ENCODE peak calls at places on chromosome 16, in seven cellular contexts. U, H, K, A, V, L and X are unnamed samples.
A peak's percentile ranks its signal among the peaks of the same experiment; 100 is the strongest.

GRCh38 chr16:72066747-72067146 is 3.7 kb downstream of the HPR start:
- DNase-seq in U (no peak), K (no peak), H (no peak), A (peak; percentile 15), V (peak; percentile 37), L (no peak), X (no peak)

GRCh38 chr16:19289805-19290490 is 4.4 kb downstream of the CLEC19A start:
- DNase-seq in U (no peak), H (no peak), L (no peak), A (no peak), V (peak; percentile 16), K (no peak), X (no peak)

GRCh38 chr16:85395207-85395912 is 217.8 kb upstream of the GSE1 start:
- DNase-seq in H (peak; percentile 81), V (peak; percentile 94), A (peak; percentile 98), U (peak; percentile 96), K (peak; percentile 88), L (peak; percentile 20), X (no peak)

GRCh38 chr16:22337045-22337444 is 37.4 kb downstream of the CDR2 start:
- DNase-seq in V (no peak), L (no peak), H (no peak), K (no peak), U (no peak), A (no peak), X (no peak)

GRCh38 chr16:46686815-46687473 is 2.0 kb downstream of the VPS35 start:
- DNase-seq in H (no peak), K (no peak), U (no peak), A (no peak), L (no peak), V (no peak), X (no peak)

GRCh38 chr16:47712276-47713224 is 251.4 kb downstream of the PHKB start:
- DNase-seq in L (no peak), U (no peak), A (peak; percentile 31), K (no peak), H (peak; percentile 9), V (peak; percentile 48), X (no peak)

GRCh38 chr16:71289732-71290062 is 495 bp upstream of the CMTR2 start:
- DNase-seq in A (no peak), U (no peak), L (no peak), K (no peak), V (no peak), H (no peak), X (no peak)

GRCh38 chr16:11848842-11849241 is 2.5 kb downstream of the RSL1D1 start:
- DNase-seq in L (no peak), V (no peak), H (no peak), A (peak; percentile 39), K (no peak), U (peak; percentile 30), X (no peak)

GRCh38 chr16:76182092-76182635 is 95.0 kb upstream of the CNTNAP4 start:
- DNase-seq in L (no peak), H (no peak), A (no peak), U (no peak), V (no peak), K (no peak), X (no peak)

GRCh38 chr16:28504707-28505404 is 1.8 kb downstream of the IL27 start:
- DNase-seq in U (no peak), A (no peak), K (no peak), H (no peak), L (no peak), V (no peak), X (no peak)

DNA sequence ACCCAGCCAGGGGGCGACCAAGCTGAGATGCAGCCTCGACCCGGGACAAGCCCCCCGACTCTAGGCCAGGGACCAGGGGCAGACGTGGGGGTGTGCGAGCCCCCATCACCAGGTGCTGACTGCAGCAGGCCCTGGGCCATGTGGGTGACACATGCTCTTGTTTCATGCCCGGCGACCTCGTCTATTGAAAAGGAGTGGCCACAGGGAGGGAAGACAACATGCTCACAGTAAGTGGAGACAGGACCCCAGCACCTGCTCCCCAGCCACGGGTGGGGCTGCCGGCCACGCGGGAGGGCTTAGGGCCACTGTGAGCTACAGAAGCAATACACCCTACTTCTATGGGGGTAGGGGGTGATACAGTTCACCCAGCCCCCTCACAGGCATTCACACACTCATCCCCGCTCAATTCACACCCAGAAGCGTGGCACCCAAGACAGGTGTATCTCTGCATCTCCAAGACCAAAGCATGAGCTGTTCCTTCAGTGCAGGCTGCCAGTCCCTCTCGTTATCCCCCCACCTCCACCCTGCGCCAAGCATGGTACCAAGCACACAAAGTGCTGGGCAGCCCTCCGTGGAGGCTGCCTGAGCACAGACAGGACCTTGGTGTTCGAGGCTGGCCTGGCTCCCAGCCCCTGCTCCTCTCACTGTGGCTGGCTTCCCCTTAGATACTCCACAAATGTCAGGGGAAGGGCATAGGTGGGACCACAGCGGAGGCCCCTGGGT is 13.6 kb downstream of the VASN start:
- DNase-seq in V (peak; percentile 64), H (no peak), A (no peak), L (no peak), U (no peak), K (no peak), X (no peak)
- H3K36me3 ChIP-seq in V (no peaks in the 10 kb centered on the region), H (no peaks in the 10 kb centered on the region), A (no peaks in the 10 kb centered on the region), L (no peaks in the 10 kb centered on the region), U (peaks cover 60% of the 10 kb centered on the region), K (peaks cover 43% of the 10 kb centered on the region), X (peaks cover 99% of the 10 kb centered on the region)

GRCh38 chr16:30381351-30382041 is 865 bp downstream of the SEPTIN1 start:
- DNase-seq in L (no peak), K (no peak), V (no peak), U (no peak), H (no peak), A (no peak), X (no peak)

GRCh38 chr16:30379165-30379783 is 3.1 kb downstream of the SEPTIN1 start:
- DNase-seq in A (no peak), K (no peak), H (no peak), V (no peak), L (no peak), U (no peak), X (no peak)

GRCh38 chr16:30380072-30380471 is 2.3 kb downstream of the SEPTIN1 start:
- DNase-seq in V (no peak), U (no peak), K (no peak), H (no peak), A (no peak), L (no peak), X (no peak)

GRCh38 chr16:30382398-30383015 is at the start of gene SEPTIN1:
- DNase-seq in H (no peak), L (peak; percentile 88), U (no peak), V (no peak), A (no peak), K (no peak), X (peak; percentile 66)

GRCh38 chr16:30380801-30381208 is 1.6 kb downstream of the SEPTIN1 start:
- DNase-seq in U (no peak), K (no peak), V (no peak), L (no peak), A (no peak), H (no peak), X (no peak)
- H3K4me3 ChIP-seq in U (no peak overlapping the region), K (no peak overlapping the region), V (no peak overlapping the region), L (no peak overlapping the region), A (no peak overlapping the region), H (no peak overlapping the region), X (peak overlapping the region; percentile 54)

GRCh38 chr16:23785842-23786241 is 31.0 kb downstream of the CHP2 start:
- DNase-seq in L (no peak), A (no peak), U (no peak), K (no peak), H (no peak), V (no peak), X (no peak)

GRCh38 chr16:23781176-23781575 is 26.4 kb downstream of the CHP2 start:
- DNase-seq in A (peak; percentile 32), H (no peak), L (no peak), V (no peak), K (no peak), U (no peak), X (no peak)

GRCh38 chr16:23784811-23785447 is 30.1 kb downstream of the CHP2 start:
- DNase-seq in K (no peak), H (no peak), A (peak; percentile 88), V (no peak), U (no peak), L (no peak), X (no peak)

GRCh38 chr16:23788653-23789052 is 33.8 kb downstream of the CHP2 start:
- DNase-seq in K (no peak), L (no peak), U (no peak), A (no peak), V (no peak), H (no peak), X (no peak)

GRCh38 chr16:23786964-23787571 is 32.2 kb downstream of the CHP2 start:
- DNase-seq in A (no peak), L (no peak), U (no peak), K (no peak), V (no peak), H (no peak), X (no peak)
- H3K27me3 ChIP-seq in A (peaks cover 2% of the 10 kb centered on the region), L (no peaks in the 10 kb centered on the region), U (peaks cover 2% of the 10 kb centered on the region), K (peaks cover 10% of the 10 kb centered on the region), V (no peaks in the 10 kb centered on the region), H (peaks cover 3% of the 10 kb centered on the region), X (no peaks in the 10 kb centered on the region)

GRCh38 chr16:3599121-3599520 is 12.3 kb downstream of the SLX4 start:
- DNase-seq in L (no peak), H (no peak), V (no peak), K (no peak), U (no peak), A (no peak), X (no peak)

GRCh38 chr16:3597676-3598075 is 13.7 kb downstream of the SLX4 start:
- DNase-seq in U (no peak), A (no peak), V (no peak), L (no peak), K (no peak), H (no peak), X (no peak)

GRCh38 chr16:3597226-3597625 is 14.2 kb downstream of the SLX4 start:
- DNase-seq in H (no peak), V (no peak), U (no peak), K (no peak), L (no peak), A (no peak), X (no peak)

GRCh38 chr16:3599922-3600321 is 11.5 kb downstream of the SLX4 start:
- DNase-seq in A (no peak), U (no peak), V (no peak), K (no peak), L (no peak), H (no peak), X (no peak)

GRCh38 chr16:3598236-3598635 is 13.2 kb downstream of the SLX4 start:
- DNase-seq in A (no peak), U (no peak), H (no peak), L (no peak), K (no peak), V (no peak), X (no peak)
- H3K36me3 ChIP-seq in A (no peaks in the 10 kb centered on the region), U (peaks cover 33% of the 10 kb centered on the region), H (peaks cover 6% of the 10 kb centered on the region), L (no peaks in the 10 kb centered on the region), K (peaks cover 78% of the 10 kb centered on the region), V (peaks cover 22% of the 10 kb centered on the region), X (no peaks in the 10 kb centered on the region)

GRCh38 chr16:2428787-2429036 is 535 bp upstream of the CCNF start:
- DNase-seq in L (no peak), H (no peak), K (no peak), A (no peak), U (no peak), V (no peak), X (no peak)
- H3K4me3 ChIP-seq in L (peak overlapping the region; percentile 88), H (peak overlapping the region; percentile 85), K (peak overlapping the region; percentile 96), A (peak overlapping the region; percentile 66), U (peak overlapping the region; percentile 82), V (peak overlapping the region; percentile 84), X (peak overlapping the region; percentile 85)

GRCh38 chr16:55435387-55435786 is 43.6 kb upstream of the MMP2 start:
- DNase-seq in U (no peak), V (no peak), A (no peak), K (no peak), H (no peak), L (no peak), X (no peak)
- H3K27me3 ChIP-seq in U (peaks cover 16% of the 10 kb centered on the region), V (no peaks in the 10 kb centered on the region), A (no peaks in the 10 kb centered on the region), K (peaks cover 4% of the 10 kb centered on the region), H (no peaks in the 10 kb centered on the region), L (no peaks in the 10 kb centered on the region), X (no peaks in the 10 kb centered on the region)

GRCh38 chr16:67967183-67967955 is 1.1 kb downstream of the SLC12A4 start:
- DNase-seq in L (peak; percentile 47), V (no peak), H (no peak), A (peak; percentile 40), U (no peak), K (no peak), X (no peak)
- H3K36me3 ChIP-seq in L (no peaks in the 10 kb centered on the region), V (peaks cover 20% of the 10 kb centered on the region), H (no peaks in the 10 kb centered on the region), A (peaks cover 9% of the 10 kb centered on the region), U (peaks cover 2% of the 10 kb centered on the region), K (peaks cover 14% of the 10 kb centered on the region), X (no peaks in the 10 kb centered on the region)